ENCODE peak calls at places on chromosomes 16 and 17, in nine cellular contexts. One of them, this sample, is unnamed.

GRCh38 chr16:5537347-5537746 is 439.8 kb upstream of the EEF2KMT start:
- DNase-seq in OCI-LY7: no peak
- DNase-seq in hepatocyte: no peak
- DNase-seq in HCT116: no peak
- DNase-seq in GM23248: no peak
- DNase-seq in SK-N-SH: no peak
- DNase-seq in MM.1S: no peak
- DNase-seq in GM23338: no peak
- DNase-seq in neural progenitor cell: no peak
- DNase-seq in this sample: no peak

GRCh38 chr16:47492428-47493357 is 31.6 kb downstream of the PHKB start:
- DNase-seq in SK-N-SH: no peak
- DNase-seq in neural progenitor cell: no peak
- DNase-seq in MM.1S: no peak
- DNase-seq in hepatocyte: peak
- DNase-seq in HCT116: no peak
- DNase-seq in GM23338: peak
- DNase-seq in OCI-LY7: peak
- DNase-seq in GM23248: peak
- DNase-seq in this sample: no peak

GRCh38 chr17:77089118-77089477 is 51.7 kb upstream of the SEC14L1 start:
- DNase-seq in hepatocyte: no peak
- DNase-seq in neural progenitor cell: no peak
- DNase-seq in GM23248: peak
- DNase-seq in MM.1S: peak
- DNase-seq in HCT116: no peak
- DNase-seq in SK-N-SH: no peak
- DNase-seq in OCI-LY7: peak
- DNase-seq in GM23338: no peak
- DNase-seq in this sample: peak

GRCh38 chr16:67879462-67879861 is 5.2 kb upstream of the NRN1L start:
- DNase-seq in OCI-LY7: no peak
- DNase-seq in SK-N-SH: no peak
- DNase-seq in neural progenitor cell: no peak
- DNase-seq in GM23338: no peak
- DNase-seq in hepatocyte: no peak
- DNase-seq in MM.1S: no peak
- DNase-seq in GM23248: no peak
- DNase-seq in HCT116: no peak
- DNase-seq in this sample: no peak

GRCh38 chr17:1919206-1919605 is 89.4 kb downstream of the RPA1 start:
- DNase-seq in neural progenitor cell: peak
- DNase-seq in GM23248: no peak
- DNase-seq in SK-N-SH: peak
- DNase-seq in hepatocyte: no peak
- DNase-seq in OCI-LY7: no peak
- DNase-seq in GM23338: no peak
- DNase-seq in HCT116: no peak
- DNase-seq in MM.1S: no peak
- DNase-seq in this sample: no peak

GRCh38 chr16:87047221-87048037 is 269.8 kb downstream of the C16orf95 start:
- DNase-seq in hepatocyte: no peak
- DNase-seq in GM23248: no peak
- DNase-seq in GM23338: no peak
- DNase-seq in SK-N-SH: no peak
- DNase-seq in neural progenitor cell: no peak
- DNase-seq in HCT116: no peak
- DNase-seq in MM.1S: no peak
- DNase-seq in OCI-LY7: no peak
- DNase-seq in this sample: no peak

GRCh38 chr16:55543470-55543869 is 23.0 kb upstream of the CAPNS2 start:
- DNase-seq in HCT116: no peak
- DNase-seq in neural progenitor cell: peak
- DNase-seq in GM23338: peak
- DNase-seq in OCI-LY7: no peak
- DNase-seq in GM23248: peak
- DNase-seq in hepatocyte: peak
- DNase-seq in MM.1S: no peak
- DNase-seq in SK-N-SH: peak
- DNase-seq in this sample: peak

GRCh38 chr16:22417019-22417418 is 42.6 kb upstream of the CDR2 start:
- DNase-seq in GM23338: no peak
- DNase-seq in OCI-LY7: no peak
- DNase-seq in HCT116: no peak
- DNase-seq in GM23248: no peak
- DNase-seq in MM.1S: no peak
- DNase-seq in SK-N-SH: no peak
- DNase-seq in hepatocyte: no peak
- DNase-seq in neural progenitor cell: no peak
- DNase-seq in this sample: no peak

GRCh38 chr16:22692916-22693646 is 120.9 kb upstream of the HS3ST2 start:
- DNase-seq in GM23248: peak
- DNase-seq in GM23338: no peak
- DNase-seq in MM.1S: no peak
- DNase-seq in neural progenitor cell: no peak
- DNase-seq in OCI-LY7: no peak
- DNase-seq in HCT116: no peak
- DNase-seq in SK-N-SH: no peak
- DNase-seq in hepatocyte: no peak
- DNase-seq in this sample: no peak

GRCh38 chr16:68351991-68352431 is 41.2 kb downstream of the PRMT7 start:
- DNase-seq in neural progenitor cell: no peak
- DNase-seq in MM.1S: no peak
- DNase-seq in GM23248: no peak
- DNase-seq in HCT116: no peak
- DNase-seq in hepatocyte: peak
- DNase-seq in OCI-LY7: no peak
- DNase-seq in GM23338: no peak
- DNase-seq in SK-N-SH: no peak
- DNase-seq in this sample: peak

GRCh38 chr16:53950677-53951076 is 246.7 kb downstream of the FTO start:
- DNase-seq in neural progenitor cell: peak
- DNase-seq in GM23338: no peak
- DNase-seq in HCT116: no peak
- DNase-seq in GM23248: no peak
- DNase-seq in MM.1S: no peak
- DNase-seq in hepatocyte: no peak
- DNase-seq in SK-N-SH: no peak
- DNase-seq in OCI-LY7: no peak
- DNase-seq in this sample: no peak

GRCh38 chr17:77507116-77507885 is 366.5 kb downstream of the SEC14L1 start:
- DNase-seq in GM23248: peak
- DNase-seq in MM.1S: no peak
- DNase-seq in HCT116: no peak
- DNase-seq in GM23338: peak
- DNase-seq in SK-N-SH: peak
- DNase-seq in hepatocyte: peak
- DNase-seq in neural progenitor cell: peak
- DNase-seq in OCI-LY7: no peak
- DNase-seq in this sample: no peak

GRCh38 chr17:64974750-64975317 is 55.6 kb upstream of the LRRC37A3 start:
- DNase-seq in HCT116: no peak
- DNase-seq in GM23248: no peak
- DNase-seq in MM.1S: no peak
- DNase-seq in hepatocyte: no peak
- DNase-seq in GM23338: no peak
- DNase-seq in OCI-LY7: no peak
- DNase-seq in SK-N-SH: no peak
- DNase-seq in neural progenitor cell: no peak
- DNase-seq in this sample: no peak

DNA sequence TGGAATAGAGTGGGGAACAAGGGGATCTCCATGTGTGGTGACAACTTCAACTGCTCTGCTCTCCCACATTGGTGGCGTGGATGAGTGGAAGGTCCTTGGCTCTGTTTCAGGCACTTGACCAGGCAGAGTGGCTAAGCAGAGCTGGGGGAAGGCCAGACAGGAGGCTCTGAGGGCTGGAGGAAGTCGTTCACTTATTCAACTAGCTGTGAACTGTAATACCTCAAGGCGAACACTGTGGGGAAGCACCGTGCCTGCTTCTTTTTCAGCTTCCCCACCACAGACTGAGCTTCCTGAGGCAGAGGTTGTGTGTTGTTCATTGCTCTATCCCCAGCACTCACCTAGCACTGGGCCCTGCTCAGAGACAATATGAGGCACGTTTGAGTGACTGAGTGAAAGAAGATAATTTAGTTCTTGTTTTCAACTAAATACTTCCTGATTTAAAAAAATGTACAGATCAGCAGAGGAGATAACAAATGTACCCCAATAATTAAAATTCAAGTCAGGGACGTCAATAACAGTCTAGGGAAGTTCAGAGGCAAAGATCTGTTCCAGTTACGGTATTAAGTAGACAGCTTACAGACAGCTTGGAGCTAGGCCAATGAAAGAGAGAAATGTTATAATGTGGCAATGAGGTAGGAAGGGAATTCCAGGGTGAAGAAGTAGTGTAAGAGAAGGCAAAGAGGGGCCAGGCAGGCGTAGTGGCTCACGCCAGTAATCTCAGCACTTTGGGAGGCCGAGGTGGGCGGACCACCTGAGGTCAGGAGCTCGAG is 34.7 kb downstream of the MYO18A start:
- DNase-seq in hepatocyte: peak
- DNase-seq in neural progenitor cell: peak
- DNase-seq in GM23248: peak
- DNase-seq in OCI-LY7: peak
- DNase-seq in HCT116: no peak
- DNase-seq in GM23338: peak
- DNase-seq in MM.1S: peak
- DNase-seq in SK-N-SH: peak
- DNase-seq in this sample: peak
- H3K27ac ChIP-seq in hepatocyte: peak
- H3K27ac ChIP-seq in neural progenitor cell: no peak
- H3K27ac ChIP-seq in GM23248: peak
- H3K27ac ChIP-seq in OCI-LY7: peak
- H3K27ac ChIP-seq in HCT116: no peak
- H3K27ac ChIP-seq in GM23338: peak
- H3K27ac ChIP-seq in MM.1S: no peak
- H3K27ac ChIP-seq in SK-N-SH: peak
- H3K27ac ChIP-seq in this sample: no peak

DNA sequence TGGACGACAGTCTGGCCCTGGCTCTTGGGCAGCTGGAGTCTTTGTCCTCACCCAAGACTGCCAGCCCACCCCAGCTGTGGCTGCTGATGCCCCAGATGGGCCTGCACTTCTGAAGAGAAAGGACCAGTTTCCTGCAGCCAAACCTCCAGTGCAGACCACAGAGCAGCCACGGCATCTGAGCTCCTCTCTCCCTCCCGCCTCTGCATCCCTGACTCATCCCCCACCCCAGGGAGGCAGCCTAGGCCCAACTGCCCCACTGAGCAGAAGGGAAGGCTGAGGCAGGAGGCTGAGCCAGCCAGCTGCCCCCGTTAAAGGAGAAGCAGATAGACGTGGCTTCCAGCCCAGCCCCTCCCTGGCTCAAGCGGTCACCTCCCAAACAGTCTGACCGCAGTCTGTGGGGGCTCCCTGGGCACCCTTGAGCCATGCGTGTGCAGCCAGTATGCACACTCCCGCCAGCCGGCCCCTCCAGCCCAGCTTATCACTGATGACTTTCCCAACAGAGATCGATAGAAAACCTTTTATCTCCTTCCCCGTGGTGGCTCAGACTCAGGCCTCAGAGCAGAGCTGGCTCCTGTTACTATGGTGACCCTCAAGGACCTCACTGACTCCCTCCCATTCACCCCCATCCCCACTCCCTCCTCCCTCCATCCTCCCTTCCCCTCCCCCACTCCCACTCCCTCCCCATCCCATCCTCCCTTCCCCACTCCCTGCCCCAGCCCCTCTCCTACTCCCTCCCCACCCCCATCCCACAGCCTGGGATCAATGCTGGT is 12.0 kb upstream of the RAI1 start:
- DNase-seq in hepatocyte: no peak
- DNase-seq in MM.1S: no peak
- DNase-seq in OCI-LY7: no peak
- DNase-seq in HCT116: no peak
- DNase-seq in SK-N-SH: peak
- DNase-seq in GM23248: no peak
- DNase-seq in GM23338: no peak
- DNase-seq in neural progenitor cell: peak
- DNase-seq in this sample: no peak
- TF ChIP-seq EZH2phosphoT487 in hepatocyte: no peak
- TF ChIP-seq EZH2phosphoT487 in MM.1S: no peak
- TF ChIP-seq EZH2phosphoT487 in OCI-LY7: no peak
- TF ChIP-seq EZH2phosphoT487 in HCT116: no peak
- TF ChIP-seq EZH2phosphoT487 in SK-N-SH: no peak
- TF ChIP-seq EZH2phosphoT487 in GM23248: no peak
- TF ChIP-seq EZH2phosphoT487 in GM23338: no peak
- TF ChIP-seq EZH2phosphoT487 in neural progenitor cell: no peak
- TF ChIP-seq EZH2phosphoT487 in this sample: no peak

GRCh38 chr17:32111141-32111771 is 31.0 kb upstream of the RHOT1 start:
- DNase-seq in neural progenitor cell: peak
- DNase-seq in HCT116: no peak
- DNase-seq in OCI-LY7: peak
- DNase-seq in SK-N-SH: peak
- DNase-seq in GM23248: peak
- DNase-seq in hepatocyte: peak
- DNase-seq in GM23338: peak
- DNase-seq in MM.1S: no peak
- DNase-seq in this sample: peak
- H3K4me3 ChIP-seq in neural progenitor cell: no peak
- H3K4me3 ChIP-seq in HCT116: no peak
- H3K4me3 ChIP-seq in OCI-LY7: no peak
- H3K4me3 ChIP-seq in SK-N-SH: no peak
- H3K4me3 ChIP-seq in GM23248: no peak
- H3K4me3 ChIP-seq in hepatocyte: no peak
- H3K4me3 ChIP-seq in GM23338: no peak
- H3K4me3 ChIP-seq in MM.1S: no peak
- H3K4me3 ChIP-seq in this sample: no peak

GRCh38 chr17:28974451-28974850 is 23.1 kb upstream of the PHF12 start:
- DNase-seq in HCT116: no peak
- DNase-seq in SK-N-SH: no peak
- DNase-seq in MM.1S: no peak
- DNase-seq in GM23338: no peak
- DNase-seq in neural progenitor cell: no peak
- DNase-seq in OCI-LY7: no peak
- DNase-seq in GM23248: no peak
- DNase-seq in hepatocyte: no peak
- DNase-seq in this sample: no peak

GRCh38 chr17:28975031-28975430 is 23.7 kb upstream of the PHF12 start:
- DNase-seq in hepatocyte: no peak
- DNase-seq in MM.1S: no peak
- DNase-seq in GM23248: no peak
- DNase-seq in SK-N-SH: no peak
- DNase-seq in GM23338: no peak
- DNase-seq in HCT116: no peak
- DNase-seq in neural progenitor cell: no peak
- DNase-seq in OCI-LY7: no peak
- DNase-seq in this sample: no peak

GRCh38 chr17:28973414-28973813 is 22.1 kb upstream of the PHF12 start:
- DNase-seq in OCI-LY7: no peak
- DNase-seq in neural progenitor cell: no peak
- DNase-seq in SK-N-SH: peak
- DNase-seq in GM23248: peak
- DNase-seq in HCT116: no peak
- DNase-seq in MM.1S: no peak
- DNase-seq in hepatocyte: peak
- DNase-seq in GM23338: no peak
- DNase-seq in this sample: no peak

GRCh38 chr17:28978016-28978415 is 26.7 kb upstream of the PHF12 start:
- DNase-seq in SK-N-SH: no peak
- DNase-seq in OCI-LY7: no peak
- DNase-seq in hepatocyte: no peak
- DNase-seq in GM23338: no peak
- DNase-seq in neural progenitor cell: no peak
- DNase-seq in GM23248: no peak
- DNase-seq in MM.1S: no peak
- DNase-seq in HCT116: no peak
- DNase-seq in this sample: no peak

GRCh38 chr17:28975634-28976033 is 24.3 kb upstream of the PHF12 start:
- DNase-seq in GM23338: no peak
- DNase-seq in hepatocyte: no peak
- DNase-seq in neural progenitor cell: no peak
- DNase-seq in GM23248: no peak
- DNase-seq in MM.1S: no peak
- DNase-seq in SK-N-SH: no peak
- DNase-seq in OCI-LY7: no peak
- DNase-seq in HCT116: no peak
- DNase-seq in this sample: no peak
- H3K27ac ChIP-seq in GM23338: no peak
- H3K27ac ChIP-seq in hepatocyte: no peak
- H3K27ac ChIP-seq in neural progenitor cell: no peak
- H3K27ac ChIP-seq in GM23248: no peak
- H3K27ac ChIP-seq in MM.1S: no peak
- H3K27ac ChIP-seq in SK-N-SH: peak
- H3K27ac ChIP-seq in OCI-LY7: no peak
- H3K27ac ChIP-seq in HCT116: no peak
- H3K27ac ChIP-seq in this sample: no peak

This sample was measured in PC-3.